ENCODE peak calls at places on chromosomes 6 and 20, in seven cellular contexts. P, V, N, U, T, G and Q are unnamed samples.
A peak's percentile ranks its signal among the peaks of the same experiment; 100 is the strongest.

GRCh38 chr20:17557675-17558006 is 12.2 kb upstream of the DSTN start:
- DNase-seq in P (no peak), V (no peak), N (no peak), U (no peak), T (no peak), G (no peak), Q (peak; percentile 59)

GRCh38 chr6:63802606-63803206 is 167.1 kb downstream of the PHF3 start:
- DNase-seq in P (no peak), V (peak; percentile 29), N (no peak), U (no peak), T (peak; percentile 7), G (no peak), Q (no peak)

GRCh38 chr6:30142665-30143064 is 6.7 kb downstream of the TRIM40 start:
- DNase-seq in P (no peak), V (no peak), N (no peak), U (no peak), T (no peak), G (no peak), Q (no peak)

GRCh38 chr20:41462372-41463161 is 95.9 kb upstream of the EMILIN3 start:
- DNase-seq in P (no peak), V (peak; percentile 56), N (no peak), U (no peak), T (no peak), G (no peak), Q (no peak)

GRCh38 chr6:27562027-27562410 is 89.1 kb upstream of the ZNF184 start:
- DNase-seq in P (no peak), V (peak; percentile 66), N (no peak), U (no peak), T (no peak), G (peak; percentile 63), Q (no peak)

GRCh38 chr6:126077810-126078791 is 91.8 kb downstream of the TRMT11 start:
- DNase-seq in P (no peak), V (no peak), N (no peak), U (no peak), T (no peak), G (no peak), Q (no peak)

GRCh38 chr6:95866732-95867131 is 149.0 kb upstream of the FUT9 start:
- DNase-seq in P (no peak), V (peak; percentile 52), N (no peak), U (no peak), T (no peak), G (peak; percentile 32), Q (no peak)

GRCh38 chr20:36202891-36203338 is 33.4 kb upstream of the AAR2 start:
- DNase-seq in P (peak; percentile 64), V (peak; percentile 65), N (peak; percentile 86), U (peak; percentile 73), T (peak; percentile 59), G (peak; percentile 89), Q (no peak)

GRCh38 chr6:107594736-107595135 is 104.8 kb downstream of the SOBP start:
- DNase-seq in P (no peak), V (no peak), N (no peak), U (no peak), T (no peak), G (no peak), Q (no peak)

GRCh38 chr6:88120635-88121034 is 45.5 kb downstream of the CNR1 start:
- DNase-seq in P (no peak), V (no peak), N (no peak), U (no peak), T (no peak), G (no peak), Q (no peak)